ENCODE peak calls at places on chromosome 17, in ten cellular contexts. C is germinal center; L is Right ventricle myocardium superior; Z is cerebellar nuclear complex; Q is NCI-H69; P is HFF-Myc; Y is GM06990; K is NCI-H2171 treated with DMSO at 0.1 percent for 48 hours; X is stimulated activated CD4-positive, alpha-beta T cell treated with anti-CD3 and anti-CD28 coated beads, Interleukin-15, amount 100 ng/mL, for 1 hour; G is activated CD4-positive, alpha-beta T cell treated with anti-CD3 and anti-CD28 coated beads, Interleukin-2, amount 10 ng/mL, durations not matched to agents 24 days and 14 days. J is an unnamed sample.

GRCh38 chr17:76416899-76417298 is 32.5 kb downstream of the SPHK1 start:
- DNase-seq in C (no peak), L (no peak), K (no peak), Z (no peak), P (no peak), G (no peak), Y (no peak), Q (peak; percentile 44), X (no peak), J (no peak)

GRCh38 chr17:42522263-42522790 is 13.7 kb upstream of the NAGLU start:
- DNase-seq in Z (no peak), Y (no peak), L (peak; percentile 42), G (no peak), P (no peak), K (no peak), X (no peak), Q (no peak), C (no peak), J (no peak)

GRCh38 chr17:82217120-82217529 is 4.5 kb upstream of the CCDC57 start:
- DNase-seq in C (no peak), L (peak; percentile 65), Q (no peak), K (no peak), Y (no peak), Z (no peak), P (no peak), G (no peak), X (no peak), J (no peak)

GRCh38 chr17:9175700-9176467 is 154.6 kb downstream of the NTN1 start:
- DNase-seq in G (no peak), P (no peak), C (no peak), Y (no peak), Q (no peak), K (no peak), Z (no peak), L (no peak), X (no peak), J (no peak)

GRCh38 chr17:58312021-58312630 is 16.5 kb downstream of the TSPOAP1 start:
- DNase-seq in Z (no peak), X (no peak), L (peak; percentile 26), Y (no peak), P (no peak), K (no peak), C (no peak), Q (no peak), G (peak; percentile 56), J (no peak)

GRCh38 chr17:78597923-78598545 is 20.8 kb upstream of the DNAH17 start:
- DNase-seq in G (no peak), X (no peak), P (no peak), Z (no peak), L (no peak), Q (no peak), K (no peak), Y (no peak), C (no peak), J (no peak)

GRCh38 chr17:35799942-35800341 is 4.5 kb upstream of the MMP28 start:
- DNase-seq in X (no peak), L (peak; percentile 87), Z (peak; percentile 95), G (no peak), K (no peak), Q (peak; percentile 46), Y (no peak), P (no peak), C (no peak), J (no peak)

GRCh38 chr17:50527949-50528474 is 4.5 kb upstream of the EPN3 start:
- DNase-seq in Z (no peak), Y (no peak), P (no peak), C (no peak), K (no peak), Q (no peak), G (no peak), L (no peak), X (no peak), J (no peak)

GRCh38 chr17:5464717-5465507 is 3.9 kb downstream of the DHX33 start:
- DNase-seq in L (no peak), Q (no peak), C (no peak), P (no peak), K (no peak), X (no peak), G (no peak), Y (no peak), Z (no peak), J (no peak)

GRCh38 chr17:50447870-50448573 is 20.7 kb downstream of the CHAD start:
- DNase-seq in Y (no peak), L (no peak), G (no peak), C (no peak), X (no peak), Z (no peak), Q (peak; percentile 58), K (no peak), P (no peak), J (no peak)

GRCh38 chr17:64411999-64412771 is 21.5 kb upstream of the PECAM1 start:
- DNase-seq in Y (no peak), L (peak; percentile 78), X (no peak), Z (no peak), G (no peak), Q (peak; percentile 78), C (peak; percentile 72), P (no peak), K (peak; percentile 89), J (no peak)

GRCh38 chr17:66790476-66791061 is 44.3 kb upstream of the CACNG5 start:
- DNase-seq in K (no peak), Y (no peak), P (no peak), G (no peak), Z (no peak), X (no peak), L (no peak), C (no peak), Q (no peak), J (no peak)

GRCh38 chr17:78643326-78643725 is 66.1 kb upstream of the DNAH17 start:
- DNase-seq in P (no peak), Z (no peak), C (no peak), G (no peak), K (no peak), Q (no peak), Y (no peak), L (no peak), X (no peak), J (no peak)

GRCh38 chr17:22435231-22435974 is 743.1 kb downstream of the KCNJ18 start:
- DNase-seq in C (no peak), P (no peak), Q (no peak), L (no peak), K (no peak), Z (no peak), X (no peak), G (no peak), Y (no peak), J (no peak)

GRCh38 chr17:80646328-80646727 is 101.7 kb downstream of the RPTOR start:
- DNase-seq in K (peak; percentile 46), P (no peak), L (no peak), X (no peak), G (peak; percentile 53), C (no peak), Q (peak; percentile 82), Y (no peak), Z (peak; percentile 44), J (no peak)

GRCh38 chr17:1563786-1564613 is 1.4 kb upstream of the PITPNA start:
- DNase-seq in K (no peak), Q (peak; percentile 39), P (no peak), G (peak; percentile 59), L (no peak), C (no peak), Y (no peak), X (no peak), Z (no peak), J (no peak)

GRCh38 chr17:67390646-67391480 is 13.8 kb downstream of the PITPNC1 start:
- DNase-seq in L (no peak), G (peak; percentile 92), K (peak; percentile 5), X (peak; percentile 28), Q (peak; percentile 83), Y (peak; percentile 75), C (no peak), Z (no peak), P (peak; percentile 63), J (peak; percentile 79)

GRCh38 chr17:42673885-42674754 is 2.7 kb downstream of the PLEKHH3 start:
- DNase-seq in Q (no peak), Y (peak; percentile 63), P (no peak), X (no peak), Z (no peak), C (peak; percentile 72), G (peak; percentile 73), L (peak; percentile 81), K (no peak), J (peak; percentile 86)

GRCh38 chr17:65115721-65116312 is 21.4 kb upstream of the RGS9 start:
- DNase-seq in P (no peak), Q (no peak), L (no peak), Y (no peak), K (peak; percentile 37), Z (peak; percentile 22), C (no peak), X (no peak), G (no peak), J (no peak)

GRCh38 chr17:21249911-21250703 is 3.1 kb downstream of the NATD1 start:
- DNase-seq in X (no peak), Z (no peak), L (no peak), C (no peak), Q (no peak), G (no peak), Y (no peak), P (no peak), K (peak; percentile 24), J (no peak)

GRCh38 chr17:6786618-6787017 is 10.6 kb downstream of the FBXO39 start:
- DNase-seq in Y (no peak), K (no peak), Z (no peak), P (peak; percentile 16), Q (no peak), L (no peak), C (no peak), X (no peak), G (peak; percentile 23), J (no peak)

GRCh38 chr17:40313660-40314556 is 4.9 kb downstream of the RARA start:
- DNase-seq in G (no peak), C (no peak), L (no peak), X (no peak), K (peak; percentile 98), P (no peak), Q (peak; percentile 75), Z (no peak), Y (no peak), J (no peak)

GRCh38 chr17:79382313-79382712 is 228.5 kb downstream of the RBFOX3 start:
- DNase-seq in X (no peak), Y (no peak), C (no peak), L (no peak), K (no peak), G (no peak), P (no peak), Q (no peak), Z (no peak), J (no peak)

GRCh38 chr17:79789943-79790804 is 6.7 kb downstream of the CBX8 start:
- DNase-seq in C (peak; percentile 82), Y (peak; percentile 53), P (no peak), X (no peak), L (peak; percentile 64), Z (no peak), G (peak; percentile 79), K (no peak), Q (peak; percentile 62), J (peak; percentile 91)

GRCh38 chr17:57201481-57201880 is 54.8 kb upstream of the MSI2 start:
- DNase-seq in Z (no peak), Y (no peak), Q (no peak), K (no peak), X (no peak), C (no peak), G (no peak), L (no peak), P (no peak), J (no peak)

GRCh38 chr17:62188713-62189112 is 123.6 kb upstream of the MED13 start:
- DNase-seq in Y (no peak), K (no peak), L (no peak), C (no peak), G (no peak), Q (no peak), Z (no peak), X (no peak), P (no peak), J (no peak)

GRCh38 chr17:80603380-80603779 is 58.7 kb downstream of the RPTOR start:
- DNase-seq in C (no peak), Q (no peak), G (no peak), Z (no peak), P (no peak), X (no peak), K (no peak), L (no peak), Y (no peak), J (no peak)

GRCh38 chr17:1186923-1187771 is 7.4 kb upstream of the ABR start:
- DNase-seq in Z (peak; percentile 31), X (peak; percentile 50), L (peak; percentile 92), K (peak; percentile 66), Q (peak; percentile 70), G (peak; percentile 93), Y (peak; percentile 83), P (peak; percentile 53), C (peak; percentile 76), J (peak; percentile 79)